ENCODE peak calls at places on chromosome 19, in four cellular contexts. Y, Q, I and Z are unnamed samples. For H3K4me1, the result is how much of the 10 kb centered on the place peaks cover.

GRCh38 chr19:6238643-6239281 is 41.0 kb downstream of the MLLT1 start:
- DNase-seq in Y (peak), Q (no peak), I (peak), Z (peak)

GRCh38 chr19:58361900-58362271 is 665 bp downstream of the ZNF497 start:
- DNase-seq in Y (peak), Q (no peak), I (peak), Z (peak)

GRCh38 chr19:53365899-53366493 is 491 bp downstream of the ZNF525 start:
- DNase-seq in Y (no peak), Q (peak), I (peak), Z (peak)

GRCh38 chr19:1324792-1325567 is 39.3 kb downstream of the EFNA2 start:
- DNase-seq in Y (no peak), Q (no peak), I (peak), Z (peak)

GRCh38 chr19:47230122-47230920 is 678 bp downstream of the BBC3 start:
- DNase-seq in Y (peak), Q (peak), I (peak), Z (peak)

GRCh38 chr19:29878973-29879654 is 62.9 kb upstream of the URI1 start:
- DNase-seq in Y (no peak), Q (no peak), I (no peak), Z (no peak)

GRCh38 chr19:53333071-53333465 is 481 bp upstream of the ZNF845 start:
- DNase-seq in Y (peak), Q (no peak), I (peak), Z (peak)

GRCh38 chr19:47663911-47664771 is 49.1 kb upstream of the EHD2 start:
- DNase-seq in Y (peak), Q (no peak), I (peak), Z (peak)

GRCh38 chr19:36110487-36111199 is at the start of gene OVOL3:
- DNase-seq in Y (no peak), Q (no peak), I (no peak), Z (no peak)

GRCh38 chr19:42421591-42422031 is 5.6 kb downstream of the LIPE start:
- DNase-seq in Y (no peak), Q (no peak), I (no peak), Z (no peak)

GRCh38 chr19:54653181-54653809 is 9.5 kb upstream of the LILRB4 start:
- DNase-seq in Y (no peak), Q (no peak), I (no peak), Z (no peak)

GRCh38 chr19:16883518-16883917 is 5.3 kb upstream of the F2RL3 start:
- DNase-seq in Y (no peak), Q (no peak), I (no peak), Z (no peak)

GRCh38 chr19:827710-828321 is at the start of gene AZU1:
- DNase-seq in Y (peak), Q (no peak), I (no peak), Z (no peak)

GRCh38 chr19:6593651-6594416 is 2.9 kb upstream of the CD70 start:
- DNase-seq in Y (no peak), Q (no peak), I (no peak), Z (no peak)

GRCh38 chr19:10395436-10395835 is 7.9 kb downstream of the CDC37 start:
- DNase-seq in Y (no peak), Q (no peak), I (no peak), Z (no peak)

GRCh38 chr19:10625003-10625761 is at the start of gene SLC44A2:
- DNase-seq in Y (peak), Q (no peak), I (peak), Z (peak)

GRCh38 chr19:46863818-46864629 is 3.2 kb downstream of the ARHGAP35 start:
- DNase-seq in Y (peak), Q (no peak), I (no peak), Z (peak)

GRCh38 chr19:29526730-29527499 is 1.1 kb downstream of the VSTM2B start:
- DNase-seq in Y (peak), Q (no peak), I (no peak), Z (no peak)

GRCh38 chr19:5691205-5691929 is 1.3 kb downstream of the RPL36 start:
- DNase-seq in Y (peak), Q (peak), I (peak), Z (peak)

GRCh38 chr19:58499021-58499927 is 12.5 kb downstream of the SLC27A5 start:
- DNase-seq in Y (peak), Q (peak), I (peak), Z (peak)

GRCh38 chr19:13817018-13817614 is 21.9 kb downstream of the ZSWIM4 start:
- DNase-seq in Y (peak), Q (no peak), I (no peak), Z (peak)

GRCh38 chr19:16588089-16588823 is 16.0 kb upstream of the SLC35E1 start:
- DNase-seq in Y (no peak), Q (peak), I (no peak), Z (no peak)

GRCh38 chr19:41352609-41353465 is 885 bp downstream of the TGFB1 start:
- DNase-seq in Y (peak), Q (peak), I (peak), Z (peak)
- H3K27ac ChIP-seq in Y (peak), Q (peak), I (peak), Z (peak)

GRCh38 chr19:39438270-39438934 is 2.7 kb upstream of the RPS16 start:
- DNase-seq in Y (no peak), Q (no peak), I (no peak), Z (no peak)
- H3K4me1 ChIP-seq in Y (under half), Q (under half), I (under half), Z (under half)

GRCh38 chr19:2524361-2524839 is 48.5 kb downstream of the GADD45B start:
- DNase-seq in Y (no peak), Q (no peak), I (no peak), Z (no peak)

GRCh38 chr19:2527716-2528115 is 51.8 kb downstream of the GADD45B start:
- DNase-seq in Y (no peak), Q (no peak), I (no peak), Z (no peak)

GRCh38 chr19:2523630-2524311 is 47.8 kb downstream of the GADD45B start:
- DNase-seq in Y (no peak), Q (no peak), I (no peak), Z (no peak)

GRCh38 chr19:2527171-2527570 is 51.2 kb downstream of the GADD45B start:
- DNase-seq in Y (no peak), Q (no peak), I (no peak), Z (no peak)

GRCh38 chr19:2524840-2525723 is 49.2 kb downstream of the GADD45B start:
- DNase-seq in Y (no peak), Q (no peak), I (peak), Z (no peak)
- H3K4me3 ChIP-seq in Y (no peak), Q (no peak), I (peak), Z (no peak)

DNA sequence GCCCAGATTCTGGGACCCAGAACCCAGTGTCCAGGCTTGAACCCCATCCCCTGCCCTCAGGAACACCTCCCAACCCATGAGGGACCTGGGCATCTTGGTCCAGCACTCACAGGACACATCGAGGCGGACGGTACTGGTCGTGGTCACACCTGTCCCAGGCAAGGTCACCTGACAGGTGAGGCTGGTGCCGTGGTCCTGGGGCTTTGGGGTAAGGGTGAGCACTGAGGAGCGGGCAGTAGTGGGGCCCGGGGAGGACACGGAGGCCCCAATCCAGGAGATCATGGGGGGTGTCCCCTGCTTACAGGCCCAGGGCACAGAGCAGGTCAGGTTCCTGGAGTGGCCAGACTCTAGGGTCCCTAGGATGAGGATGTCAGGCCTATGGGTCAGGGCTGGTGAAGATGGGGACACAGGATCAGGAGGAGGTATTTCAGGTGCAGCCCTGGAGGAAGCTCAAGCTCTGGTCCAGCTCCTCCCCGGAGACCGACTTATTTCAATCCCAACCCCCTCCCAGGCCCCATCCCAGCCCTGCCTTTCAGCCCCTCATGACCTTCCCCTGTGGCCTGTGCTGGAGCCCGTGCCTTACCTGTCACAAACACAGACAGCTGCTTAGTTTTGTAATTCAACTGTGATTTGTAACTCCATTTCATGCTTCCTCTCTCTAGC is 772 bp downstream of the SIGLEC8 start:
- DNase-seq in Y (no peak), Q (no peak), I (no peak), Z (no peak)
- H3K27ac ChIP-seq in Y (no peak), Q (no peak), I (no peak), Z (no peak)

DNA sequence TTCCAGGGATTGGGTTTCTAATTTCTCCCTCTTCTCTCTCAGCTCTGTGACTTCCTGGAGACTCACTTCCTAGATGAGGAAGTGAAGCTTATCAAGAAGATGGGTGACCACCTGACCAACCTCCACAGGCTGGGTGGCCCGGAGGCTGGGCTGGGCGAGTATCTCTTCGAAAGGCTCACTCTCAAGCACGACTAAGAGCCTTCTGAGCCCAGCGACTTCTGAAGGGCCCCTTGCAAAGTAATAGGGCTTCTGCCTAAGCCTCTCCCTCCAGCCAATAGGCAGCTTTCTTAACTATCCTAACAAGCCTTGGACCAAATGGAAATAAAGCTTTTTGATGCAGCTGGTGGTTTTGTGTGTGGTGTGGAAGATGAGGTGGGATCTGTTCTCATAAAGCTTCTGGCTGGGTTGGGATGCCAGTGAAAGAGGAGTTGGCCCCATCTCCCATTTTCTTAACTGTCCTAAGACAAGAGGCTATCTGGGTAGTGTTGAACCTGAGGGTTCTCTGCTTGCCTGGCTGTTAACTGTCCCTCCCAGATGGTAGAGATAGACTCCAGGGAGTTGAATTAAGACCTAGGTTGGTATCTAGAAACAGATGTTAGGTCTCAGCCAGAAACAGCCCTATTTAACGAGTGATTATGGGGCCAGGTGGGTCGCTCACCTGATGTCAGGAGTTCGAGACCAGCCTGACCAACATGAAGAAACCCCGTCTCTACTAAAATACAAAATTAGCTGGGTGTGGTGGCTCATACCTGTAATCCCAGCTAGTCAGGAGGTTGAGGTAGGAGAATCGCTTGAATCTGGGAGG is 1.6 kb downstream of the FTL start:
- DNase-seq in Y (no peak), Q (no peak), I (no peak), Z (no peak)
- H3K4me1 ChIP-seq in Y (under half), Q (under half), I (half or more), Z (half or more)

GRCh38 chr19:18648971-18649310 is 12.1 kb downstream of the KLHL26 start:
- DNase-seq in Y (no peak), Q (no peak), I (no peak), Z (no peak)
- H3K4me3 ChIP-seq in Y (peak), Q (no peak), I (peak), Z (peak)